ENCODE peak calls at places on chromosomes 13 and 19, in five cellular contexts. One of them, this sample, is unnamed.

GRCh38 chr13:79933389-79933788 is 407.5 kb downstream of the SPRY2 start:
- DNase-seq in tibial nerve: no peak
- DNase-seq in gastrocnemius medialis: no peak
- DNase-seq in breast epithelium: no peak
- DNase-seq in uterus: no peak
- DNase-seq in this sample: no peak

GRCh38 chr13:27967203-27967735 is 1.8 kb downstream of the CDX2 start:
- DNase-seq in tibial nerve: no peak
- DNase-seq in gastrocnemius medialis: no peak
- DNase-seq in breast epithelium: no peak
- DNase-seq in uterus: no peak
- DNase-seq in this sample: no peak

GRCh38 chr13:44818428-44818827 is 170.8 kb downstream of the NUFIP1 start:
- DNase-seq in uterus: no peak
- DNase-seq in breast epithelium: no peak
- DNase-seq in gastrocnemius medialis: no peak
- DNase-seq in tibial nerve: no peak
- DNase-seq in this sample: peak

GRCh38 chr13:89163081-89163480 is 1491.9 kb downstream of the SLITRK5 start:
- DNase-seq in tibial nerve: no peak
- DNase-seq in gastrocnemius medialis: no peak
- DNase-seq in uterus: no peak
- DNase-seq in breast epithelium: no peak
- DNase-seq in this sample: no peak

GRCh38 chr13:97468331-97468730 is 34.4 kb downstream of the RAP2A start:
- DNase-seq in breast epithelium: no peak
- DNase-seq in gastrocnemius medialis: no peak
- DNase-seq in uterus: no peak
- DNase-seq in tibial nerve: no peak
- DNase-seq in this sample: no peak

GRCh38 chr13:100409132-100409531 is 179.5 kb downstream of the GGACT start:
- DNase-seq in gastrocnemius medialis: no peak
- DNase-seq in tibial nerve: no peak
- DNase-seq in uterus: no peak
- DNase-seq in breast epithelium: no peak
- DNase-seq in this sample: no peak

GRCh38 chr13:107185889-107186288 is 618.0 kb upstream of the ARGLU1 start:
- DNase-seq in gastrocnemius medialis: no peak
- DNase-seq in breast epithelium: no peak
- DNase-seq in tibial nerve: no peak
- DNase-seq in uterus: no peak
- DNase-seq in this sample: no peak

GRCh38 chr13:59447846-59448620 is 715.7 kb downstream of the DIAPH3 start:
- DNase-seq in breast epithelium: no peak
- DNase-seq in tibial nerve: no peak
- DNase-seq in uterus: no peak
- DNase-seq in gastrocnemius medialis: no peak
- DNase-seq in this sample: no peak

GRCh38 chr13:30466841-30467252 is 1.1 kb upstream of the HMGB1 start:
- DNase-seq in gastrocnemius medialis: no peak
- DNase-seq in uterus: no peak
- DNase-seq in breast epithelium: no peak
- DNase-seq in tibial nerve: no peak
- DNase-seq in this sample: peak

GRCh38 chr13:99086869-99087129 is 108.9 kb upstream of the DOCK9 start:
- DNase-seq in uterus: no peak
- DNase-seq in breast epithelium: no peak
- DNase-seq in tibial nerve: no peak
- DNase-seq in gastrocnemius medialis: peak
- DNase-seq in this sample: peak

GRCh38 chr13:112252744-112253590 is 123.2 kb upstream of the SPACA7 start:
- DNase-seq in breast epithelium: no peak
- DNase-seq in gastrocnemius medialis: no peak
- DNase-seq in uterus: no peak
- DNase-seq in tibial nerve: no peak
- DNase-seq in this sample: no peak

GRCh38 chr19:3062165-3063105 is at the start of gene TLE5:
- DNase-seq in gastrocnemius medialis: peak
- DNase-seq in uterus: peak
- DNase-seq in breast epithelium: no peak
- DNase-seq in tibial nerve: no peak
- DNase-seq in this sample: peak

GRCh38 chr19:3060852-3061182 is 1.5 kb downstream of the TLE5 start:
- DNase-seq in tibial nerve: no peak
- DNase-seq in gastrocnemius medialis: no peak
- DNase-seq in uterus: no peak
- DNase-seq in breast epithelium: no peak
- DNase-seq in this sample: no peak

GRCh38 chr19:3064011-3064330 is 1.7 kb upstream of the TLE5 start:
- DNase-seq in uterus: no peak
- DNase-seq in breast epithelium: no peak
- DNase-seq in gastrocnemius medialis: no peak
- DNase-seq in tibial nerve: no peak
- DNase-seq in this sample: no peak

GRCh38 chr19:3059653-3060052 is 2.6 kb downstream of the TLE5 start:
- DNase-seq in breast epithelium: no peak
- DNase-seq in gastrocnemius medialis: no peak
- DNase-seq in uterus: no peak
- DNase-seq in tibial nerve: no peak
- DNase-seq in this sample: no peak

GRCh38 chr19:3061214-3062161 is 807 bp downstream of the TLE5 start:
- DNase-seq in breast epithelium: no peak
- DNase-seq in gastrocnemius medialis: peak
- DNase-seq in uterus: peak
- DNase-seq in tibial nerve: no peak
- DNase-seq in this sample: peak
- TF ChIP-seq POLR2A in breast epithelium: no peak
- TF ChIP-seq POLR2A in gastrocnemius medialis: no peak
- TF ChIP-seq POLR2A in uterus: no peak
- TF ChIP-seq POLR2A in tibial nerve: no peak
- TF ChIP-seq POLR2A in this sample: peak

GRCh38 chr13:33349996-33350826 is 64.7 kb upstream of the STARD13 start:
- DNase-seq in gastrocnemius medialis: peak
- DNase-seq in uterus: peak
- DNase-seq in tibial nerve: peak
- DNase-seq in breast epithelium: peak
- DNase-seq in this sample: peak
- TF ChIP-seq POLR2A in gastrocnemius medialis: peak
- TF ChIP-seq POLR2A in uterus: no peak
- TF ChIP-seq POLR2A in tibial nerve: peak
- TF ChIP-seq POLR2A in breast epithelium: peak
- TF ChIP-seq POLR2A in this sample: no peak

DNA sequence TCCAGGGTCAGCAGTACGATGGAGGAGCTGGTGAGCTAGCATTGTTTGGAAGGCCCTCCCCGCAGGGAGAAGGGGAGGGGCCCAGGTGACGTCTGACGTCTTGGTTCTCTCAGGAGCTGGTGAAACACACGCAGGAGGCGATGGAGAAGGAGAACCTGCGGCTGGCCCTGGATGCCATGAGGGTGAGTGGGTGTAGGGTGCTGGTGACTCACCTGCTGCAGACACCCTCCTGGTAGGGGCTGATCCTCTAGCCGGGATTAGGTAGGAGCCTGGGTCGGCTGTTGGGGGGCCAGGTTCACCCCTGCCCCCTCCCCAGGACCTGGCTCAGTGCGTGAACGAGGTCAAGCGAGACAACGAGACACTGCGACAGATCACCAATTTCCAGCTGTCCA is 55.8 kb downstream of the VAV1 start:
- DNase-seq in breast epithelium: no peak
- DNase-seq in tibial nerve: no peak
- DNase-seq in uterus: no peak
- DNase-seq in gastrocnemius medialis: no peak
- DNase-seq in this sample: no peak
- TF ChIP-seq POLR2A in breast epithelium: no peak
- TF ChIP-seq POLR2A in tibial nerve: no peak
- TF ChIP-seq POLR2A in uterus: no peak
- TF ChIP-seq POLR2A in gastrocnemius medialis: no peak
- TF ChIP-seq POLR2A in this sample: no peak

GRCh38 chr19:6551607-6552450 is 21.0 kb downstream of the TNFSF9 start:
- DNase-seq in breast epithelium: no peak
- DNase-seq in tibial nerve: no peak
- DNase-seq in uterus: no peak
- DNase-seq in gastrocnemius medialis: no peak
- DNase-seq in this sample: no peak
- TF ChIP-seq POLR2A in breast epithelium: no peak
- TF ChIP-seq POLR2A in tibial nerve: no peak
- TF ChIP-seq POLR2A in uterus: no peak
- TF ChIP-seq POLR2A in gastrocnemius medialis: no peak
- TF ChIP-seq POLR2A in this sample: no peak

GRCh38 chr13:46172531-46172991 is 9.4 kb downstream of the LCP1 start:
- DNase-seq in breast epithelium: no peak
- DNase-seq in gastrocnemius medialis: no peak
- DNase-seq in tibial nerve: no peak
- DNase-seq in uterus: no peak
- DNase-seq in this sample: no peak

GRCh38 chr13:46171739-46172138 is 10.2 kb downstream of the LCP1 start:
- DNase-seq in breast epithelium: no peak
- DNase-seq in tibial nerve: no peak
- DNase-seq in gastrocnemius medialis: no peak
- DNase-seq in uterus: no peak
- DNase-seq in this sample: no peak

GRCh38 chr13:46171223-46171622 is 10.8 kb downstream of the LCP1 start:
- DNase-seq in tibial nerve: no peak
- DNase-seq in uterus: no peak
- DNase-seq in gastrocnemius medialis: no peak
- DNase-seq in breast epithelium: no peak
- DNase-seq in this sample: no peak

GRCh38 chr13:46170687-46171086 is 11.3 kb downstream of the LCP1 start:
- DNase-seq in breast epithelium: no peak
- DNase-seq in gastrocnemius medialis: no peak
- DNase-seq in uterus: no peak
- DNase-seq in tibial nerve: no peak
- DNase-seq in this sample: peak

DNA sequence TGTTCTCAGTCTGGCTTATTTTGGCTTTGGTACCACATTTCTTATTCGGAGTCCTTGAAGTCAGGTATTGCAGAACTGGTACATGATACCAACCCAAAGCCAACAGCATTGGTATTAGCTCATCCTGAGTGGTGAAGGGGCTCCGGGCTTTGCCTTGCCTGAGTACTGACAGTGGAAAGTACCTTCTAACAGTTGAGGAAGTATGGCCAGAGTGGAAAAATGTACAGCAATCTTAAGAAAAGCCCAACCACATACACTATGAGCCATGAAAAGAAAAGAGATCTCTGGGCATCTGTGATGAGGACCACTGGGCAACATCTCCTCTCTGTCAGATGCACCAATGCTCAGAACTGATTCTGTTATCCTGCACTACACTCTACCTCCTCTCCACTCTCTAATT is 8.3 kb downstream of the LCP1 start:
- DNase-seq in tibial nerve: no peak
- DNase-seq in uterus: no peak
- DNase-seq in gastrocnemius medialis: no peak
- DNase-seq in breast epithelium: no peak
- DNase-seq in this sample: peak
- TF ChIP-seq POLR2A in tibial nerve: no peak
- TF ChIP-seq POLR2A in uterus: no peak
- TF ChIP-seq POLR2A in gastrocnemius medialis: no peak
- TF ChIP-seq POLR2A in breast epithelium: no peak
- TF ChIP-seq POLR2A in this sample: no peak

DNA sequence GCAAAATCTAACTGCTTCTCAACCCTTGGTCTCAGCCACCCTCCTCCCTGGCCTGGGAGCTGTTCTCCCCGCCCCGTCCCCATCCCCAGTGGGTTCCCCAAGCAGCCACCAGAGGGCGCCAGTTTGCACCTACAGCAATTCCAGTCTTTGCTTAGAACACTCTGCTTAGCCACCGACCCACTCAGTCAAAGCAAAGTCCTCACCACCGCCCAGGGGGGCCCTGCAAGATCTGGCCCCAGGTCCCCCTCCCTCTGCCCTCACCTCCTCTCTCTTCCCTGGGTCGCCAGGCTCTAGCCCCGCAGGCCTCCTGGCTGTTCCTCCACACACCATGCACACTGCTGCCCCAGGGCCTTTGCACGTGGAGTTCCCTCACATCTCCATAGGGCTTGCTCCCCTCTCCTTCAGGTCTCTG is 12.4 kb downstream of the TMEM143 start:
- DNase-seq in tibial nerve: peak
- DNase-seq in uterus: no peak
- DNase-seq in gastrocnemius medialis: peak
- DNase-seq in breast epithelium: peak
- DNase-seq in this sample: peak
- TF ChIP-seq POLR2A in tibial nerve: no peak
- TF ChIP-seq POLR2A in uterus: no peak
- TF ChIP-seq POLR2A in gastrocnemius medialis: no peak
- TF ChIP-seq POLR2A in breast epithelium: no peak
- TF ChIP-seq POLR2A in this sample: no peak

This sample was measured in erythroblast.